ENCODE peak calls at places on chromosomes 3 and 15, in seven cellular contexts. M, Q, N, Y, A, Z and I are unnamed samples. For H3K4me1, the result is how much of the 10 kb centered on the place peaks cover.

GRCh38 chr3:197352382-197352781 is 54.0 kb upstream of the DLG1 start:
- DNase-seq in Y (peak), M (no peak), Q (no peak), A (peak), Z (peak), N (peak), I (no peak)

GRCh38 chr15:70017796-70018195 is 79.9 kb downstream of the TLE3 start:
- DNase-seq in M (no peak), Q (no peak), A (no peak), Y (no peak), Z (no peak), N (no peak), I (no peak)

GRCh38 chr3:140186421-140186920 is 251.5 kb downstream of the CLSTN2 start:
- DNase-seq in M (peak), N (peak), A (peak), Z (no peak), Q (no peak), Y (peak), I (no peak)

GRCh38 chr3:179791793-179792192 is 139.0 kb downstream of the USP13 start:
- DNase-seq in Q (no peak), N (no peak), Y (no peak), A (no peak), M (no peak), Z (no peak), I (no peak)

GRCh38 chr3:109154989-109155388 is 18.5 kb downstream of the C3orf85 start:
- DNase-seq in Q (no peak), M (no peak), N (no peak), A (no peak), Y (no peak), Z (no peak), I (no peak)

GRCh38 chr3:121662742-121663141 is 2.0 kb upstream of the HCLS1 start:
- DNase-seq in M (no peak), A (no peak), Y (no peak), Z (no peak), N (no peak), Q (no peak), I (no peak)

GRCh38 chr3:79973917-79974595 is 206.3 kb upstream of the ROBO1 start:
- DNase-seq in A (no peak), M (no peak), Q (no peak), Z (no peak), Y (no peak), N (no peak), I (no peak)

GRCh38 chr3:142087676-142088075 is 61.7 kb downstream of the TFDP2 start:
- DNase-seq in Z (no peak), N (peak), A (no peak), Y (no peak), M (no peak), Q (no peak), I (no peak)

GRCh38 chr3:73572371-73572770 is 52.4 kb downstream of the PDZRN3 start:
- DNase-seq in A (no peak), Q (no peak), M (no peak), Y (peak), N (no peak), Z (no peak), I (no peak)

GRCh38 chr15:93028632-93029612 is 60.1 kb downstream of the RGMA start:
- DNase-seq in Q (peak), Y (peak), A (peak), N (peak), M (peak), Z (peak), I (peak)

GRCh38 chr3:71026634-71027578 is 556.6 kb downstream of the FOXP1 start:
- DNase-seq in N (no peak), Q (no peak), A (no peak), Z (no peak), Y (no peak), M (no peak), I (no peak)

GRCh38 chr3:43789028-43789427 is 98.3 kb downstream of the ABHD5 start:
- DNase-seq in N (no peak), Y (no peak), A (no peak), Q (no peak), M (no peak), Z (no peak), I (no peak)

GRCh38 chr3:188571531-188572115 is 417.7 kb downstream of the LPP start:
- DNase-seq in Z (no peak), Y (no peak), A (no peak), Q (no peak), N (no peak), M (no peak), I (no peak)

GRCh38 chr3:119352863-119353527 is 58.8 kb downstream of the ARHGAP31 start:
- DNase-seq in Q (no peak), Z (no peak), A (no peak), M (peak), Y (no peak), N (peak), I (no peak)

GRCh38 chr3:128076783-128077624 is 24.8 kb downstream of the SEC61A1 start:
- DNase-seq in Q (no peak), Y (no peak), Z (no peak), A (no peak), N (no peak), M (no peak), I (no peak)

GRCh38 chr3:57809609-57809968 is 53.5 kb downstream of the SLMAP start:
- DNase-seq in Z (no peak), Y (no peak), Q (no peak), A (no peak), N (no peak), M (no peak), I (no peak)

DNA sequence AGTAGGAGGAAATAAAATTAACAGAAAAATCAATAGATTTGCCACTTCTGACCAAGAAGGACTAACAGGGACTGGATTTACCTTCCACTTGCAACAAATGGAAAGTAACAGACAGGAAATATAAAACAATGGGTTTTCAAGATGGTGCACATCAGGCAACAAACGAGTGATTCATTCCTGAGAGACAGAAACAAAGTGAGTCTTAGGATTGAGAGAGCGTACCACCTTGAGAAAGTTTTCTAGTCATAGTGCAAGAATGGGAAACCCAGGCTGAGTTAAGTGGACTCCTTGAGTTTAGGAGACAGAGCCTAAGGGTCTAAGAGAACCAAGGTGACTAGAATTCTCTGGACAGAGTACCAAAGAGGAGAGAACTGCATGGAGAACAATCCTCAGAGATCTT is 101.7 kb downstream of the PPP2R3A start:
- DNase-seq in M (no peak), Y (no peak), Z (no peak), A (no peak), Q (no peak), N (no peak), I (no peak)
- H3K4me1 ChIP-seq in M (under half), Y (under half), Z (under half), A (under half), Q (under half), N (under half), I (under half)

DNA sequence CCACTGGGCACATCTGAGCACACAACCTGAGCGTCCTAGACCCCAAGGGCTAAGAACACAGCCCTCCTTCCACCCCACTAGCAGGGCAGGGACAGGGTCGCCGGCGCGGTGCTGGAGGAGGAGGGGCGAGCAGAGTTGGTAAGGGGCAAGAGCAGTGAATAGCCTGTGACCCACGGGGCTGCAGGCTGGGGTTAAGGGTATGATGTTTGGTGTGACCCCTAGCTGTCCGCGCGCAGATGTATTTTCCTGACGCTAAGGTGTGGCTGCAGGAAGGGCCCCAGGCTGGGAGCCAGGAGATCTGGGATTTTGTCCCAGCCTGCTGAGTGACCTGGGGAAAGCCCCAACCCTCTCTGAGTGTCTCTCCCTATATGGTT is 1.3 kb upstream of the C15orf39 start:
- DNase-seq in N (no peak), Q (no peak), A (no peak), Z (no peak), M (no peak), Y (no peak), I (no peak)
- H3K27ac ChIP-seq in N (no peak), Q (no peak), A (peak), Z (no peak), M (peak), Y (no peak), I (no peak)

GRCh38 chr3:191138937-191139336 is 60.1 kb upstream of the OSTN start:
- DNase-seq in A (no peak), M (no peak), Z (no peak), N (no peak), Y (no peak), Q (no peak), I (no peak)

GRCh38 chr3:191135175-191135574 is 63.9 kb upstream of the OSTN start:
- DNase-seq in Q (no peak), N (no peak), A (no peak), M (no peak), Y (no peak), Z (no peak), I (no peak)

GRCh38 chr3:191139771-191140170 is 59.3 kb upstream of the OSTN start:
- DNase-seq in N (no peak), Z (no peak), Q (no peak), M (no peak), A (no peak), Y (no peak), I (no peak)

GRCh38 chr3:191133359-191133758 is 65.7 kb upstream of the OSTN start:
- DNase-seq in N (no peak), M (no peak), Y (no peak), Q (no peak), A (no peak), Z (no peak), I (no peak)

GRCh38 chr3:191136347-191136746 is 62.7 kb upstream of the OSTN start:
- DNase-seq in Q (no peak), Y (no peak), A (no peak), M (peak), Z (no peak), N (peak), I (no peak)
- TF ChIP-seq CTCF in Q (no peak), Y (peak), A (no peak), M (no peak), Z (no peak), N (peak), I (peak)

GRCh38 chr15:91885054-91885453 is 31.5 kb downstream of the SLCO3A1 start:
- DNase-seq in N (no peak), Z (no peak), Y (no peak), M (no peak), Q (no peak), A (no peak), I (no peak)

GRCh38 chr15:91886878-91887277 is 33.4 kb downstream of the SLCO3A1 start:
- DNase-seq in A (no peak), Z (no peak), Y (no peak), N (no peak), M (no peak), Q (no peak), I (no peak)

GRCh38 chr15:91887321-91887720 is 33.8 kb downstream of the SLCO3A1 start:
- DNase-seq in A (no peak), Y (no peak), Z (no peak), Q (no peak), M (no peak), N (no peak), I (no peak)

GRCh38 chr15:91884604-91885003 is 31.1 kb downstream of the SLCO3A1 start:
- DNase-seq in N (peak), Z (no peak), Y (no peak), Q (no peak), M (no peak), A (no peak), I (no peak)

DNA sequence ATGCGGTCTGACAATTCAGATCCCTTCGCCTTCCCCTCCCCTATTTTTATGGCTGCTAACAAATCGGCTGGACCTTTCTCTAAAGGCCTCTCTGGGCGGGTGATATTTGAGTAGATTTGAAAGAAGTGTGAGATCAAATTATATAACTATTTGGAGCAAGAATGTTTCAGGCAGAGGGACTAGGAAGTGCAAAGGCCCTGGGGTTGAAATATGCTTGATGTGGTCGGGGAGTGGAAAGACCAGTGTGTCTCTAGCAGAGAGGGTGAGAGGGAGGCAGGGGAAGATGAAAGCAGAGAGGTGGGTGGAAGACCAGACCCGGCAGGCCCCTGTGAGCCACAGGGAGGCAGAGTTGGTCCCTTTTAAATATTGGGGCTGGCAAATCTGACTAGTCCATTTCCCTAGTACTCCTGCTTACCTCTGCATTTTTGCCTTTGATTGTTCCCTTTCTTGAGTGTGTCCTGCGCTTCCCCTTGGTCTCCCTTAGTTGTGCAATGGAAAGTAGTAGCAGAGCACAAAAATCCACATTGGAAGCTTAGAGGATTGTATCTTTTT is 32.3 kb downstream of the SLCO3A1 start:
- DNase-seq in Z (no peak), M (no peak), Y (no peak), N (no peak), Q (no peak), A (no peak), I (no peak)
- H3K4me1 ChIP-seq in Z (under half), M (under half), Y (under half), N (under half), Q (under half), A (under half), I (under half)

GRCh38 chr15:38886315-38887163 is 321.9 kb upstream of the RASGRP1 start:
- DNase-seq in Z (no peak), Y (no peak), Q (no peak), A (no peak), M (no peak), N (peak), I (no peak)
- H3K27ac ChIP-seq in Z (no peak), Y (no peak), Q (no peak), A (no peak), M (no peak), N (peak), I (no peak)

GRCh38 chr15:80689297-80689696 is 5.8 kb upstream of the ABHD17C start:
- DNase-seq in M (no peak), N (no peak), A (no peak), Z (no peak), Q (no peak), Y (no peak), I (no peak)

GRCh38 chr15:80685628-80686027 is 9.5 kb upstream of the ABHD17C start:
- DNase-seq in A (no peak), M (no peak), Y (no peak), Z (no peak), N (no peak), Q (no peak), I (no peak)

GRCh38 chr15:80691575-80691974 is 3.5 kb upstream of the ABHD17C start:
- DNase-seq in Z (no peak), Q (no peak), Y (no peak), N (no peak), M (no peak), A (no peak), I (no peak)

GRCh38 chr15:80693682-80694623 is 1.2 kb upstream of the ABHD17C start:
- DNase-seq in A (peak), Z (no peak), N (peak), Y (peak), M (no peak), Q (no peak), I (no peak)

DNA sequence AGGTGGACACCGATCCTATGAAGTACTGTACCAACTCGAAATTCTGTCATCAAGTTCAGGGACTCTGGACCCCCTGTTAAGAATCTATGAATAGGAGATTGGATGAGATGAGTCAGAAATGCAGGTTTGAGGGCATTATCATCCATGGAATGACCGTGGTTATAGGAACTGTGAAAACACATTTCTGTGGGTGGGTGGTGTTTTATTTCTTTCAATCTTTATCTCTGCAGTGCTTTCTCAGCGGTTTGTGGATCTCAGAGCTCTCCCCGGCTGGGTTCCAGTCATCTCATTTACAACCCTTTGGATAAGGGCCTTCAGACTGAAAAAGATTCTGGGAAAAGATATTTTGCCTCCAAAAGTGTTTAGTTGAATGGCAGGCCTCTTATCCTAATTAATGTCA is 5.4 kb upstream of the ABHD17C start:
- DNase-seq in A (no peak), Y (no peak), Z (no peak), N (peak), M (no peak), Q (no peak), I (no peak)
- TF ChIP-seq CTCF in A (no peak), Y (no peak), Z (no peak), N (no peak), M (no peak), Q (no peak), I (no peak)